ENCODE peak calls at places on chromosomes 12 and 14, in seven cellular contexts. G is RWPE1, E is choroid plexus epithelial cell, H is ovary, I is GM10248, N is fibroblast of pulmonary artery, L is lung. Y is an unnamed sample.

GRCh38 chr12:1488908-1489381 is 105.4 kb downstream of the FBXL14 start:
- DNase-seq in G (no peak), E (peak), H (no peak), I (no peak), N (peak), L (no peak), Y (no peak)

GRCh38 chr12:12964255-12964654 is 12.3 kb upstream of the GPRC5D start:
- DNase-seq in G (no peak), E (no peak), H (no peak), I (no peak), N (no peak), L (no peak), Y (no peak)

GRCh38 chr14:101776315-101776714 is 14.8 kb downstream of the PPP2R5C start:
- DNase-seq in G (no peak), E (no peak), H (no peak), I (peak), N (no peak), L (no peak), Y (peak)

GRCh38 chr14:100033347-100034052 is 31.7 kb upstream of the EVL start:
- DNase-seq in G (no peak), E (no peak), H (no peak), I (no peak), N (no peak), L (no peak), Y (no peak)

GRCh38 chr12:67414011-67414715 is 145.0 kb downstream of the CAND1 start:
- DNase-seq in G (no peak), E (no peak), H (no peak), I (no peak), N (no peak), L (no peak), Y (no peak)

GRCh38 chr14:70701610-70702009 is 59.9 kb downstream of the TTC9 start:
- DNase-seq in G (no peak), E (no peak), H (no peak), I (no peak), N (no peak), L (no peak), Y (no peak)

GRCh38 chr12:29164477-29165163 is 15.5 kb downstream of the FAR2 start:
- DNase-seq in G (peak), E (peak), H (no peak), I (peak), N (peak), L (no peak), Y (peak)

GRCh38 chr12:116368196-116369194 is 91.0 kb upstream of the MED13L start:
- DNase-seq in G (no peak), E (no peak), H (no peak), I (no peak), N (no peak), L (peak), Y (no peak)

GRCh38 chr14:74765721-74766120 is 2.6 kb downstream of the YLPM1 start:
- DNase-seq in G (no peak), E (no peak), H (no peak), I (no peak), N (no peak), L (no peak), Y (no peak)

GRCh38 chr12:123533672-123534643 is at the start of gene RILPL1:
- DNase-seq in G (no peak), E (peak), H (peak), I (peak), N (peak), L (peak), Y (peak)

GRCh38 chr12:66550626-66551025 is 128.2 kb downstream of the GRIP1 start:
- DNase-seq in G (no peak), E (peak), H (no peak), I (no peak), N (no peak), L (no peak), Y (no peak)

GRCh38 chr12:39309516-39309915 is 133.4 kb downstream of the KIF21A start:
- DNase-seq in G (no peak), E (no peak), H (no peak), I (no peak), N (no peak), L (no peak), Y (no peak)

GRCh38 chr12:95805864-95806669 is 15.5 kb upstream of the NTN4 start:
- DNase-seq in G (peak), E (peak), H (no peak), I (no peak), N (peak), L (no peak), Y (no peak)

GRCh38 chr14:57275023-57275664 is 6.4 kb downstream of the AP5M1 start:
- DNase-seq in G (no peak), E (no peak), H (no peak), I (no peak), N (no peak), L (no peak), Y (no peak)

GRCh38 chr14:50559990-50560928 is at the start of gene ATL1:
- DNase-seq in G (peak), E (peak), H (peak), I (peak), N (peak), L (peak), Y (peak)

GRCh38 chr14:68951051-68951797 is 27.9 kb downstream of the ACTN1 start:
- DNase-seq in G (peak), E (peak), H (peak), I (no peak), N (peak), L (peak), Y (no peak)

GRCh38 chr14:70741482-70741881 is 67.8 kb downstream of the MAP3K9 start:
- DNase-seq in G (no peak), E (no peak), H (no peak), I (no peak), N (no peak), L (no peak), Y (no peak)

GRCh38 chr12:79375050-79375449 is 315.7 kb downstream of the PAWR start:
- DNase-seq in G (no peak), E (no peak), H (no peak), I (no peak), N (no peak), L (no peak), Y (no peak)

GRCh38 chr14:56199095-56199975 is 81.1 kb downstream of the PELI2 start:
- DNase-seq in G (no peak), E (peak), H (peak), I (peak), N (peak), L (no peak), Y (peak)

GRCh38 chr12:119115296-119115905 is 63.3 kb upstream of the HSPB8 start:
- DNase-seq in G (peak), E (peak), H (peak), I (peak), N (peak), L (peak), Y (peak)

GRCh38 chr12:122126713-122127597 is 47.1 kb downstream of the IL31 start:
- DNase-seq in G (no peak), E (no peak), H (no peak), I (no peak), N (no peak), L (no peak), Y (no peak)
- TF ChIP-seq CTCF in G (no peak), E (no peak), H (no peak), I (no peak), N (no peak), L (no peak), Y (no peak)

GRCh38 chr12:57012600-57013465 is 3.5 kb downstream of the TAC3 start:
- DNase-seq in G (no peak), E (no peak), H (no peak), I (peak), N (no peak), L (no peak), Y (peak)
- TF ChIP-seq CTCF in G (no peak), E (peak), H (no peak), I (no peak), N (no peak), L (no peak), Y (no peak)

GRCh38 chr14:20657216-20658211 is 16.0 kb upstream of the OR6S1 start:
- DNase-seq in G (peak), E (peak), H (no peak), I (no peak), N (no peak), L (no peak), Y (peak)
- TF ChIP-seq CTCF in G (no peak), E (peak), H (no peak), I (no peak), N (no peak), L (no peak), Y (peak)

DNA sequence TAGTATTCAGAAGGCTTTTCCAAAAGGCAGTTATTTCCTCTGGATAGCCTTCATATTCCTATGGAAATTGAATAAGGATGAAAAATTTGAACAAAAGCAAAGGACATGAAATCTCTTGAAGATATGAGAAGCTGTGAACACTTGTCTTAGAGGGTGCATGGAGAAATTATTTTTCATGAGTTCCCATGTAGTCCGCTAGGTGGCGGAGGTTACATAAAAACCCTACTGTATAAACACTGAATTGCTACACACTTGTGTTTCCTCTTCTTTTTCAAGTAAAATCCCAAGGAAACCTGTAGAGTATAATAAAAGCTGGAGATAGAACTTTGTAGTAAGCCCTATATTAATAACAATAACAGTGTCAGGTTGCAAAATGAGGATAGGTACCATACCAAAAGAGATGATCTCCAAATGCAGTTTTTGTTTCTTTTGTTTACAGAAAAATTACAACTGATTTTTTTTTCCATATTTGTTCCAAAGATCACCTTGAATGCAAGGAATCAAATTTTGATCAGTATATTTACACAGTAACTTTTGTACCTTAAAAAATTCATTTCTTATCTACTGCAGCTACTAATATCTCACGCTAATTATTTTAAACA is 37.8 kb upstream of the OR4E1 start:
- DNase-seq in G (peak), E (peak), H (no peak), I (peak), N (peak), L (no peak), Y (peak)
- TF ChIP-seq CTCF in G (peak), E (peak), H (no peak), I (peak), N (peak), L (peak), Y (peak)

DNA sequence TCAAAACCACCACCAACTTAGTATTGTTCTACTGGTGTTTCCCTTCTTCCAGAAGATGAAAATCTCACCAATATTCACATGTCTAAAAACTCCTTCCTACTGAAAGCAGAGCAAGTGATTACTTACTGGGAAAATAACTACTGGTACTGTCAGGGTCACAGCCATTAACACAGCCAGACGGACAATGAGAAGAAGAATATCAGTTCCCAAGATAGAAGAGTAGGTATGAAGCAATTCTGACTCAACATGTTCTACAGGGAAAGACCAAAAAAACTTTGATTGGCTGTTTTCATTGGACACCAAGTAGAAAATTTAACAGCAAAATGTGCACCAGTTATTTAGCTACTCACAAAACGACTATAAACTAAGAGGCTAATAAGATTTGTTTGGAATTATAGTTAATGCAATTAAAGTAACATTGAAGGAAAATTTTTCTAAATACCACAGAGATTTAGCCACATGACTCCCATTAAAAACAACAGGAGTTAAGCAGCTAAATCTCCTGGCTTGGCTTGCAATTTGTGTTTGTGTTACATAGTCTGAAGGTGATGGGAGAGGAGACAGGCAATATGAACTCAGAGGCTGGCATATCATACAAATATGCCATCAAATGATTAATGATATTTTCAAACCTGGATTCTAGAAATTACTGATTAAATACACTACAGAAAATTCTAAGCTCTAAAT is 9.5 kb downstream of the SLC38A2 start:
- DNase-seq in G (no peak), E (peak), H (no peak), I (no peak), N (peak), L (no peak), Y (no peak)
- TF ChIP-seq CTCF in G (no peak), E (no peak), H (no peak), I (no peak), N (no peak), L (no peak), Y (no peak)

GRCh38 chr14:92603309-92604257 is 90.0 kb downstream of the RIN3 start:
- DNase-seq in G (peak), E (peak), H (peak), I (no peak), N (peak), L (peak), Y (no peak)
- TF ChIP-seq CTCF in G (no peak), E (peak), H (no peak), I (no peak), N (peak), L (no peak), Y (no peak)

GRCh38 chr12:99618657-99619056 is 28.9 kb upstream of the GARIN6 start:
- DNase-seq in G (no peak), E (no peak), H (no peak), I (no peak), N (no peak), L (no peak), Y (no peak)

GRCh38 chr12:99620159-99620479 is 27.4 kb upstream of the GARIN6 start:
- DNase-seq in G (no peak), E (no peak), H (no peak), I (no peak), N (no peak), L (no peak), Y (no peak)

DNA sequence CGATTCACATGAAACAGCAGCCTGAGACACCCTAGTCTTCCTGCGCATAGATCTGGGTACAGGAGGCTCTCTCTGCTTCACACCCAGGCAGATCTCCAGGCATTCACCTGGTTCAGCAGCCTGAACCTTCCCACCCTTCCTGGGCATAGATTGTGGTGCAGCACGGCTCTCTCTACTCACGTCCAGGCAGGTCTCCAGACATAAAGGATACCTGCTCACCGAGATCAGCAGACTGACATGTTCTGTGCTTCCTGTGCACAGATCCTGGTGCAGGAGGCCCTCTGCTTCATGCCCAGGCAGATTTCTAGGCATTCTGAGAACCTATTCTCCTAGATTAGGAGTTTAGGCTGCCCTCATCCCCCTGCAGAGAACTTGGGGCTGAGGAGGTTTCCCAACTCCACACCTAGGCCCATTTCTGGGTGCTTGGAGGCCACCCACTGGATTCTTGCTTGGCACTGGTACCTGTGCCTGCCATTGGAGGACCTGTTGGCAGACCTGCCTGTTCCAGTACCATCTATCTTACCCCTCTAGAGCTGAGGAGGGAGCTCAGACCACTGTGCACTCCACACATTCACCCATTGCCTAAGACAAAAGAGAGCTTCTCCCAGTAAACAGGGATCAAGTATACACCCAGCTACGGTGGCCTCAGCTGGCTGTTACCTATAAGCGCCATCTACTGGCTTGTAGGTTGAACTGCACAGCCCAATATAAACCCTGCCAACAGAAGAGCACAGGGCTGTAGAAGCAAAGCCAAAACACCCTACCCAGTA is 28.0 kb upstream of the GARIN6 start:
- DNase-seq in G (no peak), E (peak), H (no peak), I (peak), N (peak), L (no peak), Y (no peak)
- TF ChIP-seq CTCF in G (peak), E (peak), H (no peak), I (peak), N (peak), L (no peak), Y (peak)

GRCh38 chr14:42527141-42527540 is 920.5 kb downstream of the LRFN5 start:
- DNase-seq in G (no peak), E (no peak), H (no peak), I (no peak), N (no peak), L (no peak), Y (no peak)
- TF ChIP-seq CTCF in G (no peak), E (no peak), H (no peak), I (no peak), N (no peak), L (no peak), Y (no peak)